ENCODE peak calls at places on chromosomes 3 and 15, in ten cellular contexts. T, S, J, D, F, C, B, A, M and X are unnamed samples.

GRCh38 chr15:36331531-36332275 is 247.7 kb upstream of the CDIN1 start:
- DNase-seq in B (no peak), F (no peak), S (no peak), A (peak), T (peak), M (no peak), C (peak), J (no peak), D (no peak), X (no peak)

GRCh38 chr3:154389861-154390260 is 40.1 kb downstream of the GPR149 start:
- DNase-seq in J (no peak), S (no peak), C (no peak), B (no peak), T (no peak), M (no peak), D (no peak), A (no peak), F (no peak), X (no peak)

GRCh38 chr3:128307781-128308469 is 154.6 kb downstream of the EEFSEC start:
- DNase-seq in D (no peak), J (peak), S (peak), M (no peak), T (no peak), A (no peak), F (no peak), C (no peak), B (no peak), X (no peak)

GRCh38 chr15:22949074-22949547 is 31.1 kb downstream of the CYFIP1 start:
- DNase-seq in B (peak), A (peak), C (peak), S (no peak), J (no peak), T (peak), M (peak), D (peak), F (peak), X (no peak)

GRCh38 chr3:190696777-190697501 is 165.6 kb downstream of the GMNC start:
- DNase-seq in F (peak), D (no peak), A (peak), C (peak), S (peak), T (no peak), B (peak), M (peak), J (no peak), X (no peak)

GRCh38 chr15:42547926-42548257 is 701 bp downstream of the LRRC57 start:
- DNase-seq in F (no peak), A (peak), S (no peak), D (no peak), B (no peak), M (no peak), T (no peak), J (no peak), C (peak), X (no peak)

GRCh38 chr3:98136631-98137030 is 6.1 kb downstream of the OR5H1 start:
- DNase-seq in B (no peak), S (no peak), C (no peak), D (no peak), F (no peak), A (no peak), T (no peak), J (no peak), M (peak), X (no peak)

GRCh38 chr3:39183231-39184080 is 8.9 kb downstream of the XIRP1 start:
- DNase-seq in J (no peak), A (no peak), T (no peak), M (no peak), C (no peak), B (no peak), S (no peak), F (no peak), D (no peak), X (no peak)

GRCh38 chr3:156643729-156644389 is 30.5 kb upstream of the TIPARP start:
- DNase-seq in F (peak), S (no peak), J (peak), D (no peak), A (peak), B (peak), T (no peak), C (peak), M (peak), X (peak)

GRCh38 chr3:100080573-100080972 is 33.7 kb downstream of the FILIP1L start:
- DNase-seq in S (no peak), J (no peak), M (no peak), C (peak), F (no peak), D (no peak), A (peak), B (no peak), T (no peak), X (no peak)

GRCh38 chr3:153621988-153622387 is 460.0 kb downstream of the RAP2B start:
- DNase-seq in B (peak), F (no peak), J (no peak), T (no peak), D (no peak), A (no peak), S (no peak), C (no peak), M (no peak), X (no peak)

GRCh38 chr3:129829640-129830039 is 63.9 kb downstream of the TMCC1 start:
- DNase-seq in T (peak), D (peak), S (peak), M (peak), B (peak), C (peak), F (peak), J (no peak), A (peak), X (peak)

GRCh38 chr3:165518346-165518745 is 318.9 kb downstream of the BCHE start:
- DNase-seq in A (no peak), D (no peak), J (no peak), C (peak), S (no peak), B (no peak), M (peak), F (no peak), T (no peak), X (no peak)

GRCh38 chr3:122415104-122415744 is 638 bp downstream of the WDR5B start:
- DNase-seq in C (peak), M (peak), D (no peak), T (no peak), S (no peak), J (peak), F (peak), A (peak), B (peak), X (no peak)

GRCh38 chr3:181723568-181724431 is 12.1 kb downstream of the SOX2 start:
- DNase-seq in C (no peak), M (no peak), S (no peak), A (no peak), B (no peak), D (no peak), J (no peak), F (peak), T (no peak), X (no peak)

GRCh38 chr3:43872901-43873300 is 182.2 kb downstream of the ABHD5 start:
- DNase-seq in D (no peak), B (no peak), F (no peak), M (no peak), C (peak), A (peak), T (no peak), J (no peak), S (no peak), X (peak)

GRCh38 chr3:52171577-52172261 is 17.5 kb upstream of the POC1A start:
- DNase-seq in B (no peak), D (no peak), C (peak), M (no peak), T (peak), S (no peak), J (no peak), A (peak), F (no peak), X (no peak)

GRCh38 chr15:99721896-99722295 is 11.3 kb downstream of the LYSMD4 start:
- DNase-seq in F (no peak), C (no peak), T (no peak), B (no peak), D (no peak), S (no peak), J (no peak), M (no peak), A (no peak), X (no peak)

GRCh38 chr3:139906441-139906840 is 28.5 kb upstream of the CLSTN2 start:
- DNase-seq in A (peak), C (no peak), M (no peak), F (no peak), J (no peak), S (no peak), B (no peak), T (no peak), D (no peak), X (no peak)

GRCh38 chr3:63948995-63949394 is 36.8 kb upstream of the SCAANT1 start:
- DNase-seq in B (no peak), D (no peak), F (peak), J (no peak), C (peak), T (no peak), M (no peak), A (peak), S (no peak), X (no peak)

GRCh38 chr3:177208746-177209145 is 11.5 kb upstream of the TBL1XR1 start:
- DNase-seq in C (no peak), D (no peak), J (no peak), M (no peak), S (no peak), F (no peak), T (no peak), B (no peak), A (no peak), X (no peak)

GRCh38 chr3:88641033-88641604 is 466.3 kb upstream of the EPHA3 start:
- DNase-seq in B (no peak), M (peak), S (no peak), T (no peak), D (no peak), C (no peak), J (no peak), F (no peak), A (no peak), X (no peak)

GRCh38 chr3:71069797-71070196 is 513.7 kb downstream of the FOXP1 start:
- DNase-seq in A (peak), S (peak), J (peak), T (no peak), M (peak), D (peak), B (peak), C (peak), F (peak), X (no peak)

GRCh38 chr3:115022835-115023398 is 124.2 kb downstream of the ZBTB20 start:
- DNase-seq in B (no peak), C (peak), S (no peak), J (no peak), D (no peak), F (no peak), M (no peak), T (no peak), A (no peak), X (no peak)

GRCh38 chr15:42107483-42107882 is 13.1 kb upstream of the PLA2G4D start:
- DNase-seq in A (no peak), D (no peak), C (no peak), T (no peak), M (no peak), S (no peak), F (no peak), J (no peak), B (no peak), X (no peak)

GRCh38 chr3:183158113-183158512 is 4.4 kb downstream of the LAMP3 start:
- DNase-seq in S (no peak), F (no peak), C (no peak), J (no peak), M (no peak), B (peak), A (no peak), D (no peak), T (no peak), X (no peak)

GRCh38 chr3:127637971-127638370 is 9.0 kb downstream of the PODXL2 start:
- DNase-seq in A (no peak), C (no peak), F (no peak), D (no peak), B (no peak), J (no peak), T (no peak), M (no peak), S (no peak), X (no peak)

GRCh38 chr15:90638241-90638691 is 78.9 kb upstream of the BLM start:
- DNase-seq in A (no peak), D (no peak), F (no peak), M (no peak), T (no peak), C (no peak), S (no peak), B (no peak), J (no peak), X (no peak)

GRCh38 chr15:40042791-40043320 is 3.9 kb upstream of the SRP14 start:
- DNase-seq in B (no peak), A (no peak), C (no peak), F (no peak), T (no peak), D (no peak), S (no peak), J (peak), M (no peak), X (no peak)

GRCh38 chr15:74964794-74965193 is 8.2 kb upstream of the RPP25 start:
- DNase-seq in S (no peak), B (no peak), J (no peak), D (no peak), C (peak), A (peak), T (no peak), F (no peak), M (no peak), X (no peak)

GRCh38 chr3:136653628-136654027 is 98.5 kb downstream of the STAG1 start:
- DNase-seq in F (no peak), J (no peak), T (no peak), A (no peak), D (no peak), B (no peak), C (no peak), S (no peak), M (no peak), X (no peak)

GRCh38 chr15:58038426-58039106 is 26.9 kb downstream of the ALDH1A2 start:
- DNase-seq in T (no peak), D (no peak), C (peak), S (no peak), F (no peak), M (no peak), B (no peak), A (peak), J (no peak), X (no peak)

GRCh38 chr3:44511238-44511567 is 33.7 kb upstream of the ZNF445 start:
- DNase-seq in D (no peak), T (no peak), A (no peak), M (peak), F (no peak), S (no peak), C (no peak), B (no peak), J (no peak), X (no peak)

GRCh38 chr3:154310840-154311239 is 13.4 kb downstream of the DHX36 start:
- DNase-seq in D (no peak), B (no peak), M (no peak), F (no peak), C (peak), S (no peak), A (peak), T (no peak), J (no peak), X (no peak)

GRCh38 chr15:101269479-101270223 is 7.6 kb downstream of the SELENOS start:
- DNase-seq in D (peak), J (no peak), T (no peak), S (no peak), C (peak), F (peak), M (no peak), A (peak), B (no peak), X (no peak)
- TF ChIP-seq CTCF in D (peak), J (no peak), T (peak), S (peak), C (peak), F (peak), M (peak), A (peak), B (peak), X (peak)

GRCh38 chr3:13670292-13670691 is 121.4 kb downstream of the FBLN2 start:
- DNase-seq in D (no peak), J (no peak), T (no peak), A (no peak), B (no peak), S (no peak), M (no peak), F (no peak), C (no peak), X (no peak)

GRCh38 chr3:13669457-13669856 is 120.5 kb downstream of the FBLN2 start:
- DNase-seq in T (no peak), C (no peak), A (no peak), J (no peak), S (no peak), B (no peak), F (no peak), M (no peak), D (no peak), X (no peak)

GRCh38 chr3:13674538-13675185 is 125.7 kb downstream of the FBLN2 start:
- DNase-seq in A (no peak), F (no peak), B (no peak), M (no peak), S (no peak), T (no peak), C (no peak), J (no peak), D (no peak), X (no peak)

GRCh38 chr3:13673207-13673606 is 124.3 kb downstream of the FBLN2 start:
- DNase-seq in S (no peak), J (no peak), D (no peak), C (no peak), F (peak), T (no peak), B (no peak), M (no peak), A (no peak), X (no peak)

GRCh38 chr3:13671536-13672233 is 122.8 kb downstream of the FBLN2 start:
- DNase-seq in F (no peak), J (no peak), T (peak), S (no peak), C (no peak), M (no peak), A (no peak), D (no peak), B (no peak), X (no peak)
- TF ChIP-seq CTCF in F (no peak), J (no peak), T (no peak), S (no peak), C (no peak), M (no peak), A (no peak), D (no peak), B (no peak), X (no peak)

DNA sequence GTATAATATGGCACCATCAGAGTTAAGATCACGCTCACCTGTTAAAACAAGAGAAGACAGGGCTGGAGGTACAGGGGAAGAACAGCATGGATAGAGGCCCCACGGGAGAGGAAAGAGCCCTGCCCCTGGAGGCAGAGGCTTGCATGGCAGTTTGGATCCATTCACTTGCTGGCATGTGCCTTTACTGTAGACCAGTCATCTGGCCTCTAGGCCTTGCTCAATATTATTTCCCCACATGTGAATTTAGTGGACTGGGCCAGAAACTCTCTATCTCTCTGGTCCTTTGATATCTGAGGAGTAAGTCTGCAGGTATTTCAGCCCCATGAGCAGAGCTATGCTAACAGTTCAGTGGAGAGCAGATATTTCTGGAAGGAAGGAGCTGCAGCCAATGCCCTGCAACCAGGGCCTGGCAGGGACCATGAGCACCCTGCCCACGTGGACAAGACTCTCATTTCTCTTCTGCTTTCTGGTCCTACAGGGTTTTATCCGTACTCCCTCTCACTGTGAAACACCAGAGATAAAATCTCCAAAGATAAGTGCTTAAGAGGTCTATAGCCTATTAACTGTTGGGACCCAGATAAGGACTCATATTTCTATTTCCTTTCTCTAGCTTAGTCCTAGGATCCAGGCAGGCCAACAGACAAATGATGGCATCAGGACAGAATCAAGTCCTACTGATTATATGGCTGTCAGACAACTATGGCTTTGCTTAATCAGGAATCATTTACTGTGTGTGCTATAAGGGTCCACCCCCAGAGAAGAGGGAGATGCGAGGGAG is 65.0 kb downstream of the CLDN11 start:
- DNase-seq in J (no peak), F (peak), C (no peak), B (no peak), S (no peak), D (no peak), A (no peak), M (no peak), T (no peak), X (no peak)
- TF ChIP-seq CTCF in J (no peak), F (peak), C (peak), B (peak), S (no peak), D (no peak), A (peak), M (peak), T (peak), X (peak)

DNA sequence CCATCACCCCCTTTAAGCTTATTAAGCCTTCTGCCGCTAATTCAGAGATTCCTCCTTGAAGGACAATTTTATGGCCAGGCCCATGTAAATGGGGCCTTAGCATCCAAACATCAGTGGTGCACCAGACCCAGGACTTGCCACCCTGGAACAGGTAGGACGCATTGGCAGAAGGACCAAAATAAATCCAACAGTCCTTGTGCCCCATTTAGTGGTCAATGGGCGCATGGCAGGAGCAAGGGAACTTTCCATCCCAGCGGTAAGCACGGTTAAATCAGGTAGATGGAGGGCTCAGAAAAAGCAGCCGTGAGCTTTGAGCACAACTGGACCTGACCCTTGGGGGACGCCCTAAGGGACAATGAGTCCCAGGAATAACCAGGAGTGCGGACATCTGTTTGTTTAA is 540.8 kb upstream of the ROBO1 start:
- DNase-seq in M (no peak), C (no peak), B (no peak), S (no peak), J (no peak), F (no peak), A (no peak), T (no peak), D (no peak), X (no peak)
- TF ChIP-seq CTCF in M (no peak), C (no peak), B (no peak), S (no peak), J (no peak), F (no peak), A (no peak), T (no peak), D (no peak), X (no peak)

GRCh38 chr3:123656691-123657090 is 71.8 kb upstream of the HACD2 start:
- DNase-seq in J (no peak), A (no peak), B (no peak), C (no peak), M (no peak), S (no peak), T (no peak), D (no peak), F (peak), X (no peak)
- TF ChIP-seq CTCF in J (no peak), A (peak), B (no peak), C (no peak), M (no peak), S (no peak), T (no peak), D (no peak), F (peak), X (peak)

GRCh38 chr3:195771651-195772300 is 40.0 kb downstream of the MUC4 start:
- DNase-seq in F (no peak), B (no peak), A (no peak), T (no peak), S (no peak), M (no peak), J (no peak), D (no peak), C (no peak), X (no peak)

GRCh38 chr3:195770081-195770840 is 41.5 kb downstream of the MUC4 start:
- DNase-seq in T (no peak), D (no peak), S (no peak), A (no peak), B (no peak), F (no peak), J (no peak), C (no peak), M (no peak), X (no peak)

GRCh38 chr3:195777975-195778374 is 33.8 kb downstream of the MUC4 start:
- DNase-seq in A (no peak), S (no peak), T (no peak), J (no peak), F (no peak), D (no peak), C (no peak), M (no peak), B (no peak), X (no peak)

GRCh38 chr3:195773956-195774537 is 37.7 kb downstream of the MUC4 start:
- DNase-seq in S (no peak), F (no peak), B (no peak), D (no peak), M (no peak), C (no peak), A (no peak), J (no peak), T (no peak), X (no peak)

DNA sequence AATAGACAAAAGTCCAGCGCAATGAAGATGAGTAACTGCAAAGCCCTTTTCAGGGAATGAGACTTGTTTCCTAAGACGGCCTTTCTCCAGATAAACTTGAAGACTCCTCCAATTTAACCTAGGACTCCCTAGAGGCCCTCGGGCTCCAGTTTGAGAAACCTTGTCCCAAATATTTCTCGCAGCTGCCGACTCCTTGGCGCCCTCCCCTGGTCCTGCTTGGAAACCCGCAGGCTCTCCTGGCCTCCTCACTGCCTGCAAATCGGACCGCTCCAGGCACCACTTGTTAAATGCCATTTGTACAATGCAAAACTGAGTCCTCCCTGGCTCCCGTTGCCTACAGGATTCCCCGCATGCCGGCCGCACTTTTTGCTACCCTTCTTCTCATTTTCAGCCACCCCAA is 36.8 kb downstream of the MUC4 start:
- DNase-seq in A (peak), C (peak), T (no peak), S (peak), M (peak), D (peak), J (no peak), B (no peak), F (peak), X (no peak)
- TF ChIP-seq CTCF in A (peak), C (peak), T (peak), S (peak), M (peak), D (peak), J (no peak), B (peak), F (peak), X (peak)